ENCODE peak calls at places on chromosomes 16 and 17, in five cellular contexts. E is HepG2, X is K562, Y is GM12891, K is GM12878. T is an unnamed sample.

GRCh38 chr16:12613131-12613991 is 190.3 kb downstream of the CPPED1 start:
- DNase-seq in E (peak; percentile 100), X (peak; percentile 87), Y (no peak), K (peak; percentile 76), T (no peak)

GRCh38 chr16:48583075-48584065 is 26.6 kb downstream of the N4BP1 start:
- DNase-seq in E (no peak), X (no peak), Y (no peak), K (no peak), T (no peak)

GRCh38 chr16:82108774-82109173 is 61.2 kb downstream of the MPHOSPH6 start:
- DNase-seq in E (no peak), X (no peak), Y (no peak), K (no peak), T (no peak)

GRCh38 chr16:67719778-67720144 is 645 bp upstream of the GFOD2 start:
- DNase-seq in E (peak; percentile 48), X (peak; percentile 72), Y (no peak), K (no peak), T (no peak)

GRCh38 chr17:4492762-4493561 is 5.7 kb upstream of the SPNS2 start:
- DNase-seq in E (peak; percentile 61), X (peak; percentile 67), Y (no peak), K (no peak), T (no peak)

GRCh38 chr16:3569851-3570250 is 7.4 kb downstream of the NLRC3 start:
- DNase-seq in E (no peak), X (no peak), Y (no peak), K (no peak), T (no peak)

GRCh38 chr16:1090620-1091587 is 5.1 kb downstream of the C1QTNF8 start:
- DNase-seq in E (peak; percentile 60), X (peak; percentile 36), Y (no peak), K (no peak), T (no peak)

GRCh38 chr17:4559139-4559791 is 1.1 kb downstream of the GGT6 start:
- DNase-seq in E (no peak), X (no peak), Y (no peak), K (no peak), T (no peak)

GRCh38 chr17:2867441-2868424 is 71.5 kb downstream of the RAP1GAP2 start:
- DNase-seq in E (peak; percentile 87), X (no peak), Y (no peak), K (no peak), T (no peak)

GRCh38 chr16:3187798-3188674 is at the start of gene OR1F1:
- DNase-seq in E (peak; percentile 71), X (peak; percentile 83), Y (no peak), K (no peak), T (no peak)

GRCh38 chr17:72890711-72891110 is 201.8 kb downstream of the SLC39A11 start:
- DNase-seq in E (no peak), X (peak; percentile 44), Y (no peak), K (no peak), T (no peak)

GRCh38 chr16:70736454-70737376 is 50.9 kb upstream of the MTSS2 start:
- DNase-seq in E (no peak), X (no peak), Y (no peak), K (no peak), T (no peak)

GRCh38 chr17:45277992-45278391 is 16.1 kb upstream of the SPATA32 start:
- DNase-seq in E (no peak), X (no peak), Y (no peak), K (no peak), T (no peak)

GRCh38 chr17:8835106-8835505 is 32.4 kb downstream of the PIK3R6 start:
- DNase-seq in E (no peak), X (no peak), Y (no peak), K (no peak), T (no peak)

GRCh38 chr16:69193860-69194259 is 6.9 kb downstream of the SNTB2 start:
- DNase-seq in E (peak; percentile 61), X (no peak), Y (no peak), K (no peak), T (no peak)

GRCh38 chr16:5024632-5025031 is 9.1 kb downstream of the NAGPA start:
- DNase-seq in E (no peak), X (no peak), Y (no peak), K (no peak), T (no peak)

GRCh38 chr17:3903881-3904286 is 11.0 kb upstream of the CAMKK1 start:
- DNase-seq in E (no peak), X (no peak), Y (no peak), K (no peak), T (no peak)

GRCh38 chr17:36888236-36888957 is 48.9 kb upstream of the LHX1 start:
- DNase-seq in E (no peak), X (no peak), Y (no peak), K (no peak), T (no peak)

GRCh38 chr17:74853669-74854068 is 6.0 kb downstream of the GRIN2C start:
- DNase-seq in E (no peak), X (no peak), Y (no peak), K (no peak), T (no peak)

GRCh38 chr16:84810518-84811273 is 9.1 kb upstream of the CRISPLD2 start:
- DNase-seq in E (no peak), X (no peak), Y (no peak), K (peak; percentile 40), T (no peak)

GRCh38 chr17:337453-337852 is 15.2 kb downstream of the RPH3AL start:
- DNase-seq in E (no peak), X (no peak), Y (no peak), K (no peak), T (no peak)

GRCh38 chr17:12554251-12554650 is 111.4 kb upstream of the MYOCD start:
- DNase-seq in E (no peak), X (no peak), Y (no peak), K (no peak), T (no peak)

GRCh38 chr17:35705705-35706104 is 25.7 kb upstream of the RASL10B start:
- DNase-seq in E (peak; percentile 70), X (no peak), Y (no peak), K (no peak), T (no peak)

GRCh38 chr16:31451201-31451600 is 8.1 kb upstream of the ARMC5 start:
- DNase-seq in E (no peak), X (no peak), Y (no peak), K (no peak), T (no peak)

GRCh38 chr16:4115209-4115940 is 867 bp downstream of the ADCY9 start:
- DNase-seq in E (no peak), X (peak; percentile 38), Y (peak; percentile 60), K (no peak), T (peak; percentile 45)

GRCh38 chr16:456891-457483 is 31.5 kb downstream of the RAB11FIP3 start:
- DNase-seq in E (no peak), X (peak; percentile 67), Y (no peak), K (no peak), T (no peak)

GRCh38 chr17:47315451-47316266 is 8.1 kb upstream of the EFCAB13 start:
- DNase-seq in E (peak; percentile 71), X (peak; percentile 80), Y (no peak), K (peak; percentile 48), T (no peak)

DNA sequence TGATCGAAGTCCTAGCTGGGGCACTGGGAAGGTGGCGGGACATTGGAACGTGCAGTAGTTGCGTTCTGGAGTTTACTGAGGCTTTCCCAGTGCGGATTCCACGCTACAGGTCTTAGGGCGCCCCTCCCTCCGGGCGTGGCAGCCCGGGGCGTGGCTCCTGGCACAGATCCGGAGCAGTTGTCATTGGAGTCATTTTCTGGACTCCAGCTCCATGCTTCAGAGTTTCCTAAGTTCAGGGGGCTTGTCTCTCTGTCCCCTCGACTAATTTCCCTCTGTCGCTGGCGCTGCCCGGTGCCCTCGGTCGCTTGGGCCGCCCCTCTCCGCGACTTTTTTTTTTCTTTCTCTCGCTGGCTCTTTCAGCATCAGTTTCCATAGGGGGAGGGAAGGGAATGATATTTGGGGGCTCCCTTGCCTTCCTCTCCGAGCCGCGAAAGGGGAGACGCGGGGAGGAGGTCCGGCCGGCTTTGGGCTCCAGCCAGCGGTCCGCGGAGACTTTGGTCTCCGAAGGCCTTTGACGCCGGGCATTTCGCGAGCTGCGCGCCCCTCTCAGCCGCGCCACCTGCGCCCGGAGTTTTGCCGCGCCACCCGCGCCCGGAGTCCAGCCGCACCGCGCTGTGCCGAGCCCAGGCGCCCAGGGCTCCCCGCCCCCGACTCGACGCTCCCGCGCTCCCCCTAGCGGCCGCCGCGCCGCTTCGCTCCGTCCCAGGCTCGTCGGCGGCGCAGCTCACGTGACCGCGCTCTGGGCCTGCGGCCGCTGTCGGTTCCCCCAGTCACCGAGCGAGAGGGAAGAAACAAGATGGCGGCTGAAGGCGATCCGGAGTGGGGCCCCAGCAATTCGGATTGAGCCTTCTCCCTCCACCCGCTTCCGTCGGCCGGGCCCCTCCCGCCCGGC is at the start of gene BPTF:
- DNase-seq in E (peak; percentile 87), X (peak; percentile 95), Y (peak; percentile 67), K (peak; percentile 72), T (peak; percentile 71)
- TF ChIP-seq POLR2A in E (peak; percentile 90), X (peak; percentile 70), Y (peak; percentile 63), K (peak; percentile 89), T (peak; percentile 86)

GRCh38 chr17:49908782-49909714 is 59.9 kb upstream of the DLX4 start:
- DNase-seq in E (no peak), X (no peak), Y (no peak), K (no peak), T (no peak)

GRCh38 chr17:49913226-49914095 is 55.5 kb upstream of the DLX4 start:
- DNase-seq in E (no peak), X (peak; percentile 30), Y (no peak), K (no peak), T (no peak)

GRCh38 chr17:49907279-49907678 is 59.4 kb upstream of the TAC4 start:
- DNase-seq in E (no peak), X (no peak), Y (no peak), K (no peak), T (no peak)

GRCh38 chr17:49910858-49911204 is 58.2 kb upstream of the DLX4 start:
- DNase-seq in E (no peak), X (no peak), Y (no peak), K (no peak), T (no peak)

GRCh38 chr17:49910094-49910857 is 58.7 kb upstream of the DLX4 start:
- DNase-seq in E (no peak), X (peak; percentile 21), Y (no peak), K (no peak), T (no peak)
- TF ChIP-seq TAF1 in E (no peak), X (no peak), Y (no peak), K (no peak), T (no peak)

DNA sequence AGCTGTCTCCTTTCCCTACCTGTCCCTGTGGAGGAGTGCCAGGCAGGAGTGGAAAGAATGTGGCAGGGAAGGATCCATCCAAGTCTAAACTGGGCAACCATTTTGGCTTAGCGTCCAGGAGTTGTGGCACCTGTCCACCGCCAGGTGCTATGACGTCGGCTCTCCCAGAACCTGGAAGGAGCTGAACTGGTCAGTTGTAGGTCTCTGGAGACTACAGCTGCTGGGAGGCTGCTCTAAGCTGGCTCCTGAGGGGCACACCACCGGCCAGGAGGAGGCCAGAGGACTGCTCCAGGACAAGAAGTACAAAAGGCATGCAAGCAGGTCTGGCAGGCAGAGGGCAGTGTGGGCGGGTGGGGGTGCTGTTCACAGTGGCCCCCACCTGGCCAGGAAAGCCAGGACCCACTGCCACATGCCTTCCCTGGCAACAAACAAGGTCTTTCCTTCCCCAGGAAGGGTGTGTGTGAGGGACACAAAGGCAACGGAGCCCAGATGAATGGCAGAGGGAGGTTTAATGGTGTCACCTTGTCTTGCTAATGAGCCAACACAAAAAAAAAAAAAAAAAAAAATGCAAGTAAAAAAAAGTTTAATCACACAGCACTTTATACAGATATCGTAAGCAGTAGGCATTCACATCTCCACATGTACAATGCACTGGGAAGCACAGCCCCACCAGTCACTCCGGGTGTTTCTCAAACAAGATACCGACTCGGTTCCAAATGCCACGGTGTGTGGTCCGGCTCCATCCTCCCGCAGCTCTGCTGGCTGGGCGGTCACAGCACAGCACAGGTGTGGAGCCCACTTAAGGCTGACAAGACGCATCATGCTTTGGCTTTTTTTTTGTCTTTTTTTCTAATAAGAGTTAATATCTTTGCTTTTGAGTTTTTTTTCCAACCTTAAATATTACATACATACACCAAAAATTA is 4.8 kb downstream of the SPHK1 start:
- DNase-seq in E (peak; percentile 29), X (no peak), Y (no peak), K (no peak), T (no peak)
- TF ChIP-seq POLR2A in E (no peak), X (peak; percentile 55), Y (no peak), K (no peak), T (no peak)

GRCh38 chr17:65855245-65855644 is 293.8 kb upstream of the AXIN2 start:
- DNase-seq in E (no peak), X (no peak), Y (no peak), K (no peak), T (no peak)
- TF ChIP-seq TAF1 in E (no peak), X (no peak), Y (no peak), K (no peak), T (no peak)

T was measured in GM12892.